ENCODE peak calls at places on chromosome 5, in nine cellular contexts. One of them, this sample, is unnamed.

GRCh38 chr5:121377446-121377845 is 474.2 kb upstream of the FTMT start:
- DNase-seq in left ventricle myocardium inferior: no peak
- DNase-seq in GM20000: no peak
- DNase-seq in NB4: no peak
- DNase-seq in MM.1S: no peak
- DNase-seq in endothelial cell: no peak
- DNase-seq in H9: no peak
- DNase-seq in body of pancreas: no peak
- DNase-seq in Calu3: no peak
- DNase-seq in this sample: no peak

GRCh38 chr5:42547894-42548293 is 124.7 kb downstream of the GHR start:
- DNase-seq in left ventricle myocardium inferior: no peak
- DNase-seq in GM20000: no peak
- DNase-seq in NB4: no peak
- DNase-seq in MM.1S: no peak
- DNase-seq in endothelial cell: no peak
- DNase-seq in H9: no peak
- DNase-seq in body of pancreas: no peak
- DNase-seq in Calu3: no peak
- DNase-seq in this sample: no peak

GRCh38 chr5:5042786-5043185 is 97.3 kb upstream of the ADAMTS16 start:
- DNase-seq in left ventricle myocardium inferior: no peak
- DNase-seq in GM20000: no peak
- DNase-seq in NB4: no peak
- DNase-seq in MM.1S: no peak
- DNase-seq in endothelial cell: no peak
- DNase-seq in H9: no peak
- DNase-seq in body of pancreas: no peak
- DNase-seq in Calu3: no peak
- DNase-seq in this sample: no peak

GRCh38 chr5:169686137-169686536 is 49.1 kb downstream of the DOCK2 start:
- DNase-seq in left ventricle myocardium inferior: no peak
- DNase-seq in GM20000: no peak
- DNase-seq in NB4: no peak
- DNase-seq in MM.1S: no peak
- DNase-seq in endothelial cell: no peak
- DNase-seq in H9: no peak
- DNase-seq in body of pancreas: no peak
- DNase-seq in Calu3: no peak
- DNase-seq in this sample: no peak

GRCh38 chr5:132369471-132370240 is at the start of gene SLC22A5:
- DNase-seq in left ventricle myocardium inferior: peak
- DNase-seq in GM20000: peak
- DNase-seq in NB4: peak
- DNase-seq in MM.1S: peak
- DNase-seq in endothelial cell: peak
- DNase-seq in H9: peak
- DNase-seq in body of pancreas: peak
- DNase-seq in Calu3: peak
- DNase-seq in this sample: peak

GRCh38 chr5:32600057-32600622 is 14.8 kb downstream of the SUB1 start:
- DNase-seq in left ventricle myocardium inferior: no peak
- DNase-seq in GM20000: no peak
- DNase-seq in NB4: no peak
- DNase-seq in MM.1S: no peak
- DNase-seq in endothelial cell: no peak
- DNase-seq in H9: no peak
- DNase-seq in body of pancreas: no peak
- DNase-seq in Calu3: no peak
- DNase-seq in this sample: no peak

GRCh38 chr5:171416160-171417049 is 3.0 kb upstream of the FGF18 start:
- DNase-seq in left ventricle myocardium inferior: no peak
- DNase-seq in GM20000: no peak
- DNase-seq in NB4: no peak
- DNase-seq in MM.1S: no peak
- DNase-seq in endothelial cell: no peak
- DNase-seq in H9: no peak
- DNase-seq in body of pancreas: no peak
- DNase-seq in Calu3: no peak
- DNase-seq in this sample: no peak

GRCh38 chr5:132001647-132002561 is 9.6 kb downstream of the ACSL6 start:
- DNase-seq in left ventricle myocardium inferior: no peak
- DNase-seq in GM20000: no peak
- DNase-seq in NB4: peak
- DNase-seq in MM.1S: no peak
- DNase-seq in endothelial cell: no peak
- DNase-seq in H9: peak
- DNase-seq in body of pancreas: peak
- DNase-seq in Calu3: peak
- DNase-seq in this sample: no peak

GRCh38 chr5:54309751-54310432 is 481 bp downstream of the ARL15 start:
- DNase-seq in left ventricle myocardium inferior: peak
- DNase-seq in GM20000: peak
- DNase-seq in NB4: peak
- DNase-seq in MM.1S: peak
- DNase-seq in endothelial cell: peak
- DNase-seq in H9: no peak
- DNase-seq in body of pancreas: peak
- DNase-seq in Calu3: peak
- DNase-seq in this sample: no peak

GRCh38 chr5:109454726-109455505 is 45.1 kb upstream of the PJA2 start:
- DNase-seq in left ventricle myocardium inferior: no peak
- DNase-seq in GM20000: no peak
- DNase-seq in NB4: no peak
- DNase-seq in MM.1S: no peak
- DNase-seq in endothelial cell: no peak
- DNase-seq in H9: no peak
- DNase-seq in body of pancreas: no peak
- DNase-seq in Calu3: no peak
- DNase-seq in this sample: no peak

GRCh38 chr5:118687085-118687484 is 301.3 kb downstream of the DTWD2 start:
- DNase-seq in left ventricle myocardium inferior: no peak
- DNase-seq in GM20000: no peak
- DNase-seq in NB4: no peak
- DNase-seq in MM.1S: no peak
- DNase-seq in endothelial cell: no peak
- DNase-seq in H9: no peak
- DNase-seq in body of pancreas: no peak
- DNase-seq in Calu3: no peak
- DNase-seq in this sample: no peak

GRCh38 chr5:118687671-118688621 is 300.4 kb downstream of the DTWD2 start:
- DNase-seq in left ventricle myocardium inferior: no peak
- DNase-seq in GM20000: no peak
- DNase-seq in NB4: no peak
- DNase-seq in MM.1S: no peak
- DNase-seq in endothelial cell: no peak
- DNase-seq in H9: no peak
- DNase-seq in body of pancreas: no peak
- DNase-seq in Calu3: no peak
- DNase-seq in this sample: no peak

GRCh38 chr5:118698774-118699173 is 289.6 kb downstream of the DTWD2 start:
- DNase-seq in left ventricle myocardium inferior: no peak
- DNase-seq in GM20000: no peak
- DNase-seq in NB4: no peak
- DNase-seq in MM.1S: no peak
- DNase-seq in endothelial cell: no peak
- DNase-seq in H9: peak
- DNase-seq in body of pancreas: no peak
- DNase-seq in Calu3: peak
- DNase-seq in this sample: no peak

GRCh38 chr5:118692811-118693342 is 295.5 kb downstream of the DTWD2 start:
- DNase-seq in left ventricle myocardium inferior: no peak
- DNase-seq in GM20000: no peak
- DNase-seq in NB4: no peak
- DNase-seq in MM.1S: no peak
- DNase-seq in endothelial cell: no peak
- DNase-seq in H9: peak
- DNase-seq in body of pancreas: no peak
- DNase-seq in Calu3: no peak
- DNase-seq in this sample: no peak
- TF ChIP-seq CTCF in left ventricle myocardium inferior: no peak
- TF ChIP-seq CTCF in GM20000: no peak
- TF ChIP-seq CTCF in NB4: no peak
- TF ChIP-seq CTCF in MM.1S: no peak
- TF ChIP-seq CTCF in endothelial cell: no peak
- TF ChIP-seq CTCF in H9: peak
- TF ChIP-seq CTCF in body of pancreas: no peak
- TF ChIP-seq CTCF in Calu3: no peak
- TF ChIP-seq CTCF in this sample: no peak

GRCh38 chr5:6108540-6108848 is 269.9 kb downstream of the MED10 start:
- DNase-seq in left ventricle myocardium inferior: no peak
- DNase-seq in GM20000: no peak
- DNase-seq in NB4: no peak
- DNase-seq in MM.1S: no peak
- DNase-seq in endothelial cell: no peak
- DNase-seq in H9: no peak
- DNase-seq in body of pancreas: no peak
- DNase-seq in Calu3: no peak
- DNase-seq in this sample: no peak

GRCh38 chr5:6105350-6105749 is 273.0 kb downstream of the MED10 start:
- DNase-seq in left ventricle myocardium inferior: no peak
- DNase-seq in GM20000: no peak
- DNase-seq in NB4: no peak
- DNase-seq in MM.1S: no peak
- DNase-seq in endothelial cell: no peak
- DNase-seq in H9: no peak
- DNase-seq in body of pancreas: no peak
- DNase-seq in Calu3: no peak
- DNase-seq in this sample: no peak

GRCh38 chr5:6107675-6108539 is 270.4 kb downstream of the MED10 start:
- DNase-seq in left ventricle myocardium inferior: no peak
- DNase-seq in GM20000: no peak
- DNase-seq in NB4: no peak
- DNase-seq in MM.1S: no peak
- DNase-seq in endothelial cell: no peak
- DNase-seq in H9: no peak
- DNase-seq in body of pancreas: no peak
- DNase-seq in Calu3: no peak
- DNase-seq in this sample: no peak

GRCh38 chr5:6108981-6109595 is 269.3 kb downstream of the MED10 start:
- DNase-seq in left ventricle myocardium inferior: no peak
- DNase-seq in GM20000: no peak
- DNase-seq in NB4: no peak
- DNase-seq in MM.1S: no peak
- DNase-seq in endothelial cell: no peak
- DNase-seq in H9: no peak
- DNase-seq in body of pancreas: no peak
- DNase-seq in Calu3: no peak
- DNase-seq in this sample: no peak

GRCh38 chr5:6106756-6107155 is 271.6 kb downstream of the MED10 start:
- DNase-seq in left ventricle myocardium inferior: no peak
- DNase-seq in GM20000: no peak
- DNase-seq in NB4: no peak
- DNase-seq in MM.1S: no peak
- DNase-seq in endothelial cell: no peak
- DNase-seq in H9: no peak
- DNase-seq in body of pancreas: no peak
- DNase-seq in Calu3: no peak
- DNase-seq in this sample: no peak
- TF ChIP-seq CTCF in left ventricle myocardium inferior: no peak
- TF ChIP-seq CTCF in GM20000: no peak
- TF ChIP-seq CTCF in NB4: no peak
- TF ChIP-seq CTCF in MM.1S: no peak
- TF ChIP-seq CTCF in endothelial cell: no peak
- TF ChIP-seq CTCF in H9: no peak
- TF ChIP-seq CTCF in body of pancreas: no peak
- TF ChIP-seq CTCF in Calu3: no peak
- TF ChIP-seq CTCF in this sample: no peak

GRCh38 chr5:174056064-174056842 is 10.7 kb downstream of the NSG2 start:
- DNase-seq in left ventricle myocardium inferior: peak
- DNase-seq in GM20000: peak
- DNase-seq in NB4: no peak
- DNase-seq in MM.1S: no peak
- DNase-seq in endothelial cell: no peak
- DNase-seq in H9: no peak
- DNase-seq in body of pancreas: no peak
- DNase-seq in Calu3: no peak
- DNase-seq in this sample: no peak
- TF ChIP-seq CTCF in left ventricle myocardium inferior: no peak
- TF ChIP-seq CTCF in GM20000: peak
- TF ChIP-seq CTCF in NB4: peak
- TF ChIP-seq CTCF in MM.1S: peak
- TF ChIP-seq CTCF in endothelial cell: peak
- TF ChIP-seq CTCF in H9: peak
- TF ChIP-seq CTCF in body of pancreas: no peak
- TF ChIP-seq CTCF in Calu3: no peak
- TF ChIP-seq CTCF in this sample: no peak

DNA sequence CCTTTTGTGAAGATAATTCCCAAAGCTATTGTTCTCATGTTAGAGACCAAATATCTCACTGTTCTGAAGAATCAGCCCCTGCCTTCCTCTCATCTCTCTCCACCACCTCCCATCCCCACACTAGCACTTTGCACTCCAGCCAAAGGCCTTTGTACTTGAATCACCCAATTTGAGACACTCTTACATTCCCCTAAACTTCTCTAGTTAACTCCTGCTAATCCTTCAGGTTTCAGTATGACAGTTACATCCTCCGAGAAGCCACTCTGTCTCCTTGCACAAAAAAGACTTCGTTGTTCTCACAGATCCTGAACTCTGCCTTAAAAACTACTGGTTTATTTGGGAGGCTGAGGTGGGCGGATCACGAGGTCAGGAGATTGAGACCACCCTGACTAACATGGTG is 227.5 kb downstream of the PIK3R1 start:
- DNase-seq in left ventricle myocardium inferior: no peak
- DNase-seq in GM20000: no peak
- DNase-seq in NB4: no peak
- DNase-seq in MM.1S: no peak
- DNase-seq in endothelial cell: no peak
- DNase-seq in H9: no peak
- DNase-seq in body of pancreas: no peak
- DNase-seq in Calu3: no peak
- DNase-seq in this sample: no peak
- TF ChIP-seq CTCF in left ventricle myocardium inferior: no peak
- TF ChIP-seq CTCF in GM20000: no peak
- TF ChIP-seq CTCF in NB4: no peak
- TF ChIP-seq CTCF in MM.1S: no peak
- TF ChIP-seq CTCF in endothelial cell: no peak
- TF ChIP-seq CTCF in H9: no peak
- TF ChIP-seq CTCF in body of pancreas: no peak
- TF ChIP-seq CTCF in Calu3: no peak
- TF ChIP-seq CTCF in this sample: no peak

DNA sequence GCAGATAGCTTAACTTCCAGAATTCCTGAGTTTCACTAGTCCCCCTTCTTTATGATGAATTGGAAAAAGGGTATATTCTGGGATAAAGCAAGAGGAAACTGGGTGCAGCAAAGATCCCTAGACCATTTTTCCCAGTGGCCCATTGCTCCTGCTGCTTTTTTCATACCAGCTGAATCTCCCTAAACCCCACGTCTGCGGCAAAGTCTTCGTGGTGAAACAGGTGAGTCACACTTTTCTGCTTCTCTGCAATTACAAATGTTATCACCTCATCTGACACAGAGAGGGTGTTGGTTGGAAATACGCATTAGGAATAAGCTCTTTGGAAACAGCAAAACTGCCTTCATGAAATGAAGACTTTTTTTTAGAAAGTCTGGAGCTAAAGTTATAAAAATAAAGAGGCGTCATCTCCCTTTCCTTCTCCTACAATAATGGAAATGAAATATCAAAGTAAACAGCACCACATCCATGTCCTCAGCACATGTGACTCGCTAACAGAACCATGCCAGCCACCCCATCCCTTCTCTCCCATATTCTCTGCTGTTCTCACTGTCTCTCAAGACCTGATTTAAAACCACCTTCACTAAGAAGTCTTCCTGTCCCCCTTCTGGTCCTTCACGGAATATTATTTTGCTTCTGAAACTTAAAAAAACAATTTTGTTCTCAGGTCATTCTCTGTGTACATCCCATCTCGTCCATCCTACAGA is 39.5 kb upstream of the GLRX start:
- DNase-seq in left ventricle myocardium inferior: no peak
- DNase-seq in GM20000: no peak
- DNase-seq in NB4: peak
- DNase-seq in MM.1S: no peak
- DNase-seq in endothelial cell: no peak
- DNase-seq in H9: no peak
- DNase-seq in body of pancreas: peak
- DNase-seq in Calu3: peak
- DNase-seq in this sample: no peak
- TF ChIP-seq CTCF in left ventricle myocardium inferior: no peak
- TF ChIP-seq CTCF in GM20000: no peak
- TF ChIP-seq CTCF in NB4: no peak
- TF ChIP-seq CTCF in MM.1S: no peak
- TF ChIP-seq CTCF in endothelial cell: peak
- TF ChIP-seq CTCF in H9: no peak
- TF ChIP-seq CTCF in body of pancreas: no peak
- TF ChIP-seq CTCF in Calu3: no peak
- TF ChIP-seq CTCF in this sample: no peak

This sample was measured in activated B cell treated with CpG ODN at 0.5 μM for 24 hours.